ENCODE peak calls at places on chromosomes 6 and 20, in eight cellular contexts. M is CD8-positive, alpha-beta memory T cell; P is CD4-positive, CD25-positive, alpha-beta regulatory T cell; H is cardiac muscle cell; K is H9; V is colonic mucosa; S is mucosa of descending colon; E is psoas muscle. X is an unnamed sample. For H3K9me3, the result is how much of the 10 kb centered on the place peaks cover.

GRCh38 chr6:136439514-136440186 is 110.6 kb downstream of the MAP7 start:
- DNase-seq in V (peak), M (no peak), E (no peak), S (peak), K (no peak), P (no peak), H (no peak), X (no peak)

GRCh38 chr20:58174708-58175287 is 53.7 kb downstream of the ANKRD60 start:
- DNase-seq in E (peak), M (no peak), K (no peak), V (peak), S (peak), H (no peak), P (no peak), X (no peak)

GRCh38 chr20:21529863-21530262 is 16.0 kb upstream of the NKX2-2 start:
- DNase-seq in H (no peak), S (no peak), M (no peak), E (no peak), V (no peak), K (peak), P (no peak), X (no peak)

GRCh38 chr6:147759088-147759487 is 250.6 kb downstream of the SAMD5 start:
- DNase-seq in H (no peak), V (no peak), P (no peak), S (no peak), K (no peak), E (no peak), M (no peak), X (no peak)

GRCh38 chr20:38286586-38287502 is 17.1 kb upstream of the BPI start:
- DNase-seq in E (no peak), K (no peak), M (no peak), S (no peak), H (no peak), V (no peak), P (no peak), X (no peak)

GRCh38 chr6:46293641-46294316 is 123.0 kb upstream of the ENPP5 start:
- DNase-seq in P (no peak), E (no peak), S (no peak), V (no peak), H (no peak), M (no peak), K (no peak), X (no peak)

GRCh38 chr20:62141043-62141396 is 2.2 kb downstream of the PSMA7 start:
- DNase-seq in V (no peak), H (no peak), K (no peak), E (no peak), P (no peak), M (no peak), S (no peak), X (no peak)

GRCh38 chr6:116064626-116065025 is 3.9 kb upstream of the FRK start:
- DNase-seq in K (no peak), E (no peak), H (peak), S (no peak), V (no peak), M (no peak), P (no peak), X (no peak)

GRCh38 chr6:159720708-159721107 is 6.6 kb upstream of the WTAP start:
- DNase-seq in E (no peak), S (no peak), H (peak), V (peak), M (peak), K (no peak), P (peak), X (peak)

GRCh38 chr6:106547961-106548453 is 81.3 kb downstream of the RTN4IP1 start:
- DNase-seq in E (no peak), P (peak), S (no peak), M (no peak), K (no peak), H (peak), V (no peak), X (no peak)

GRCh38 chr6:52507557-52508260 is 69.2 kb downstream of the TRAM2 start:
- DNase-seq in E (no peak), V (no peak), P (no peak), K (no peak), H (no peak), S (no peak), M (no peak), X (no peak)

GRCh38 chr6:72080260-72080941 is 194.1 kb downstream of the RIMS1 start:
- DNase-seq in S (no peak), K (no peak), H (no peak), V (no peak), P (no peak), E (no peak), M (no peak), X (no peak)

GRCh38 chr6:3364391-3364790 is 92.5 kb downstream of the SLC22A23 start:
- DNase-seq in H (no peak), M (no peak), P (no peak), E (no peak), S (no peak), V (no peak), K (no peak), X (no peak)

GRCh38 chr6:139690007-139690406 is 315.6 kb upstream of the CITED2 start:
- DNase-seq in K (no peak), S (no peak), E (no peak), H (no peak), M (no peak), V (no peak), P (no peak), X (no peak)

GRCh38 chr6:158751842-158752424 is 67.2 kb downstream of the EZR start:
- DNase-seq in E (no peak), K (no peak), V (peak), P (no peak), M (no peak), H (peak), S (peak), X (no peak)

GRCh38 chr20:34473262-34473883 is 42.8 kb upstream of the DYNLRB1 start:
- DNase-seq in E (peak), S (peak), M (no peak), P (no peak), H (peak), V (peak), K (peak), X (no peak)

GRCh38 chr20:34300809-34301586 is 2.2 kb downstream of the AHCY start:
- DNase-seq in E (no peak), M (no peak), K (no peak), H (peak), S (no peak), P (no peak), V (no peak), X (no peak)

GRCh38 chr6:157769776-157770430 is 53.1 kb upstream of the SNX9 start:
- DNase-seq in H (no peak), K (no peak), P (no peak), M (no peak), E (no peak), S (no peak), V (no peak), X (no peak)

GRCh38 chr6:116631379-116631990 is 15.2 kb downstream of the RSPH4A start:
- DNase-seq in S (no peak), M (no peak), V (no peak), P (no peak), E (no peak), K (peak), H (peak), X (no peak)

GRCh38 chr20:33649201-33649631 is 12.9 kb upstream of the C20orf144 start:
- DNase-seq in M (no peak), H (no peak), K (no peak), V (peak), P (no peak), S (peak), E (peak), X (no peak)

GRCh38 chr20:44952731-44953130 is 7.5 kb downstream of the TOMM34 start:
- DNase-seq in K (no peak), S (no peak), M (no peak), E (no peak), V (no peak), H (no peak), P (no peak), X (no peak)

GRCh38 chr6:30107756-30108155 is 5.1 kb downstream of the TRIM31 start:
- DNase-seq in V (no peak), E (no peak), H (no peak), P (no peak), M (no peak), S (no peak), K (no peak), X (no peak)

GRCh38 chr6:143005816-143006215 is 54.9 kb upstream of the AIG1 start:
- DNase-seq in M (no peak), S (no peak), H (no peak), K (no peak), P (no peak), V (no peak), E (no peak), X (no peak)

GRCh38 chr6:68740828-68741500 is 105.9 kb downstream of the ADGRB3 start:
- DNase-seq in E (no peak), K (no peak), V (no peak), M (no peak), S (no peak), P (no peak), H (peak), X (no peak)

DNA sequence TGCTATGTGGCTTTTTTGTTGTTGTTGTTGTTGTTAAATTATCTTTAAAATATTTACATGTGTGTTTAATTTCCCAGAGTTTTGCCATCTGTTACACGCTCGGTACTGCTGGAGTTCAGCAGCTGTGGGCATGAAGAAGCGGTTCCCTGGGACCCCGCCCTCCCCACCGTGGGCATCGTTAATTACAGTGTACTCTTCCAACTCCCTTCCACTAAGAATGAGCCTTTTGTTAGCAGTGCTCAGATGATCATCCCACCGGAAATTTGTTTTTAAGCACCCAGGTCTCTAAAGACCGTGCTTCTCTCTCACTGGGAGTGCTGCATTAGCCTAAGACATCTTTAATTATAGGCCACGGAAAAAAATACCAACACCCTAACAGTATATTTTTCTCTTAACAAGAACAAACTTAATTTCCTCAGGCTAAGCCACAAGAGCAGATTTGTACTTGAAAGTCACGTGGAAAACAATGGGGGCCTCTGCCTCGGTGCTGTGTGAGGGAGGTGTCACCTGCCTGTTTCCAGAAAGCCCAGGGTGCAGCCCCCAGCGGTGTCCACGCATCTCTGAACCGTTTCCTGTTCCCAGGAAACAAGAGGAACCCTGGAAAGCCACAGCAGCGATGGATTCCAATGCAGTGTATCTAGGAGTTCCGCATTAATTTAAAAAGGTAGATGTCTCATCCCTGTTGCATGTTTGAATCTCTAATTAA is 113.3 kb upstream of the FRMD1 start:
- DNase-seq in E (no peak), V (peak), P (no peak), M (no peak), H (no peak), S (no peak), K (peak), X (no peak)
- H3K9me3 ChIP-seq in E (under half), V (under half), P (under half), M (under half), H (under half), S (under half), K (under half), X (under half)

GRCh38 chr20:56014998-56015397 is 9.7 kb upstream of the CBLN4 start:
- DNase-seq in M (no peak), S (no peak), H (no peak), E (no peak), K (no peak), V (no peak), P (no peak), X (no peak)

GRCh38 chr20:56018194-56018593 is 12.9 kb upstream of the CBLN4 start:
- DNase-seq in K (no peak), H (no peak), S (no peak), M (no peak), E (no peak), V (no peak), P (no peak), X (no peak)

GRCh38 chr20:56017560-56017959 is 12.2 kb upstream of the CBLN4 start:
- DNase-seq in S (no peak), P (no peak), K (no peak), E (no peak), H (no peak), V (no peak), M (no peak), X (no peak)

DNA sequence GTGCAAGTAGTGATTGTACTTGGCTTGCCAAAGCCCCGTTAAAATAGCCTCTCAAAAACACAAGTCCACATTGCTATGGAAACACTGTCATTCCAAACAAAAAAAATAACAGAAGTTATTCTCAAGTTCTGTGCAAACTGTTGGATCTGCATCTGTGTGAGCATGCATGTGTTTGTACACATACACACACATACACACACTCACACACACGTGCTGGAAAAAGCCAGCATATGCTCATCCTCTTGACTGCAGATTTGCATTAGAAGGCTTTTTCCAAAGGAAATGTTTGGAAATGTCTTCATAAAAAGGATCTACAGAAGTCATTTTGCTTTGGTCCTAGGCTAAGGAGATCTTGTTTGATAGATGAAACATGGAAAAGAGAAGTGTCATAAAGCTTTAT is 13.4 kb upstream of the CBLN4 start:
- DNase-seq in E (no peak), P (no peak), H (no peak), S (no peak), V (no peak), M (no peak), K (no peak), X (no peak)
- H3K9me3 ChIP-seq in E (under half), P (under half), H (under half), S (under half), V (under half), M (under half), K (half or more), X (under half)

DNA sequence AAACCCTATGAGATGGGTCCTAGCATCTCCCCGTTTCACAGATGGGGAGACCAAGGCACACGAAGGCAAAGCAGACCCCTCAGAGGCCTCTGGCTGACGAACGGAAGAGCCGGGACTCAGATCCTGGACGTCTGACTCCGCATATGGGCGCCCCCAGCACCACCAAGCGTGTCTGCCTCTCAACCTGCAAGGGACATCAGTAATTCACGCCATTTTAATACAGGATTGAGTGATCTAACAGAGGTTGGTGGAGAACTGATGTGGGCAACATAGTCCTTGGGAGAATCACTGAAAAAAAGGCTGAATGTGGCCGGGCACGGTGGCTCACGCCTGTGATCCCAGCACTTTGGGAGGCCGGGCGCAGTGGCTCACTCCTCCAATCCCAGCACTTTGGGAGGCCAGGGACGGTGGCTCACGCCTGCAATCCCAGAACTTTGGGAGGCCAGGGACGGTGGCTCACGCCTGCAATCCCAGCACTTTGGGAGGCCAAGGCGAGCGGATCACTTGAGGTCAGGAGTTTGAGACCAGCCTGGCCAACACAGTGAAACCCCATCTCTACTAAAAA is 206.6 kb downstream of the DLL1 start:
- DNase-seq in M (no peak), H (no peak), E (no peak), S (no peak), K (no peak), V (no peak), P (no peak), X (no peak)
- H3K9me3 ChIP-seq in M (under half), H (under half), E (under half), S (under half), K (under half), V (under half), P (under half), X (under half)

DNA sequence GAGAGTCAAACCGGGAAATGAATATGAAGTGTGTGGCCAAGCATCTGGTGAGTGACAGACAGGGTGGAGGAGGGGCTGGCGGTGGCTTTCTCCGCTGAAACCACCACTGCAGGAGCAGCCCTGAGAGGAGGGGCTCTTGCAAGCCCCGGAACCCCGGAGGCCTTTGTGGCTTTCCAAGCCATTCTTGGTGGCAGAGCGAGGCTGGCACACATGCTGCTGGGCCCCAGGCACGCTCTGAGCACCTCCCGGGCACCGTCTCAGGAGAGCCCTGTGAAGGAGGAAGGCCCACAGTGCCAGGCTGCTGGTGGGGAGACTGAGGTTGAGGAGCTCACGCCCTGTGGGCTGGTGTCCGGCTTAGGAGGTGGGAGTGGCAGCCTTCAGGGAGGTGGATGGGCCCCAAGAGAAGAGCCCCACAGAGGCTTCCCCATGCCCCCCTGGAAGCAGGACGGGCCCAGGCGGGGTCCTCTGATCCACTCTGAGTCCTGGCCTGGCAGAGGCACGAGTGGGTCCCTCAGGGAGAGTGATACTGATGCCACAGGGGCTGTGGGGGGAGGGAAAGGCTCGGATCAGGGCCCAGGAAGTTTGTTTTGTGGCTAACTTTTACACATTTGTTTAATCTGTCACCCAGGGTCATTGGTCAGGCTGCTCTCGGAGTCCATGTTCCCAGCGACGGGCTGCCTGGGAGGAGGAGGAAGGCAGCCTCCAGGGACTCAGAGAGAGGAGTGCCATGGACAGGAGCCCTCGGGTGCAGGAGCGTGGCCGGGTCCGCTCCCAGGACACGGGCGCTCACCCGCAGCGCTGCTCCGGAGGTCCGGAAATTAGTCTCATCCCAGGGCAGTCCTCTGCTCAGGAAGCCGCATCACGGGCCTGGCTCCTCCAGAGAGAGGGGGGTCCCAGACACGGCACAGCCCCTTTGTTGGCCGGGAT is 170.7 kb downstream of the ERMARD start:
- DNase-seq in M (no peak), V (no peak), E (no peak), S (no peak), K (no peak), H (no peak), P (no peak), X (no peak)
- H3K9me3 ChIP-seq in M (under half), V (under half), E (under half), S (under half), K (under half), H (under half), P (under half), X (under half)

DNA sequence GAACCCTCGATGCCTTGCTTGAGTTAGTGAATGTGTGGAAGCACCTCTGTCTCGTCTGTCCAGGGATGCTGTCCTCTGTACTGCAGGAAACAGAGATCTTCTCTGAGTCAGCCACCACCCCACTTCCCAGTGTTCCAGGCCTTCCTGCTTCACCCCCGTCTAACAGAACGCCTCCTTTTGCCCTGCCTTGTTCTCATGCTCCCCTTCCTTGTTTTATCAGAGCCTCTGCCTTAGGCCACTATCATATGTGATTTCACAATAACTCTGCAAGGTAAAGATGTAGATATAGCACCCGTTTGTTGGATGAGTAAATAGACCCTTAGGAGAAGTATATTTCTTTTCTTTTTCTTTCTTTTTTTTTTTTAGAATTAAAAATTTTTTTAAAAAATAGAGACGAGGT is 106.7 kb upstream of the CLDN20 start:
- DNase-seq in K (no peak), S (no peak), V (no peak), P (no peak), E (no peak), M (no peak), H (no peak), X (no peak)
- H3K9me3 ChIP-seq in K (under half), S (under half), V (under half), P (under half), E (under half), M (under half), H (under half), X (under half)

GRCh38 chr6:92201618-92202017 is 1217.7 kb downstream of the EPHA7 start:
- DNase-seq in S (no peak), V (no peak), K (no peak), M (no peak), E (no peak), H (no peak), P (no peak), X (no peak)
- H3K9me3 ChIP-seq in S (under half), V (under half), K (under half), M (under half), E (under half), H (under half), P (under half), X (under half)